ENCODE peak calls at places on chromosome 13, in eight cellular contexts. P is glutamatergic neuron; F is anterior cingulate cortex; H is stimulated activated CD4-positive, alpha-beta T cell treated with anti-CD3 and anti-CD28 coated beads, Interleukin-12 subunit alpha, Interleukin-12 subunit beta, amount 100 ng/mL, for 24 hours; O is mucosa of descending colon; L is astrocyte; Y is midbrain; J is GDM1. Z is an unnamed sample.

GRCh38 chr13:65679240-65679639 is 1550.9 kb downstream of the PCDH9 start:
- DNase-seq in P (no peak), F (no peak), H (no peak), O (no peak), L (peak; percentile 65), Y (no peak), J (no peak), Z (no peak)

GRCh38 chr13:49859568-49859967 is 67.1 kb upstream of the KPNA3 start:
- DNase-seq in P (no peak), F (no peak), H (no peak), O (no peak), L (peak; percentile 96), Y (no peak), J (no peak), Z (no peak)

GRCh38 chr13:45301263-45301662 is 39.7 kb downstream of the TPT1 start:
- DNase-seq in P (no peak), F (no peak), H (no peak), O (no peak), L (no peak), Y (no peak), J (no peak), Z (no peak)

GRCh38 chr13:40878823-40879222 is 89.4 kb downstream of the SLC25A15 start:
- DNase-seq in P (no peak), F (no peak), H (no peak), O (no peak), L (no peak), Y (no peak), J (no peak), Z (no peak)

GRCh38 chr13:38888309-38888708 is 102.3 kb downstream of the STOML3 start:
- DNase-seq in P (no peak), F (no peak), H (no peak), O (no peak), L (peak; percentile 73), Y (no peak), J (no peak), Z (no peak)

GRCh38 chr13:112063309-112063626 is 3.7 kb upstream of the SOX1 start:
- DNase-seq in P (no peak), F (no peak), H (no peak), O (no peak), L (no peak), Y (no peak), J (no peak), Z (no peak)

GRCh38 chr13:32086366-32086765 is 54.8 kb downstream of the FRY start:
- DNase-seq in P (no peak), F (no peak), H (no peak), O (no peak), L (no peak), Y (no peak), J (no peak), Z (peak; percentile 71)

GRCh38 chr13:94411747-94412146 is 67.7 kb downstream of the DCT start:
- DNase-seq in P (no peak), F (no peak), H (no peak), O (no peak), L (no peak), Y (no peak), J (no peak), Z (no peak)

GRCh38 chr13:77980592-77980991 is 62.0 kb upstream of the EDNRB start:
- DNase-seq in P (no peak), F (no peak), H (no peak), O (no peak), L (peak; percentile 75), Y (peak; percentile 8), J (no peak), Z (no peak)

GRCh38 chr13:40438999-40439797 is 227.2 kb downstream of the FOXO1 start:
- DNase-seq in P (no peak), F (no peak), H (peak; percentile 13), O (no peak), L (peak; percentile 20), Y (peak; percentile 19), J (no peak), Z (no peak)

GRCh38 chr13:112333756-112334543 is 42.2 kb upstream of the SPACA7 start:
- DNase-seq in P (no peak), F (no peak), H (no peak), O (no peak), L (no peak), Y (no peak), J (no peak), Z (no peak)

GRCh38 chr13:48563611-48564010 is 30.7 kb upstream of the RCBTB2 start:
- DNase-seq in P (no peak), F (no peak), H (no peak), O (no peak), L (no peak), Y (no peak), J (no peak), Z (no peak)

GRCh38 chr13:50410921-50411712 is 395.9 kb downstream of the KCNRG start:
- DNase-seq in P (no peak), F (no peak), H (no peak), O (no peak), L (peak; percentile 90), Y (no peak), J (no peak), Z (no peak)

GRCh38 chr13:92967923-92968322 is 258.7 kb upstream of the GPC6 start:
- DNase-seq in P (no peak), F (no peak), H (no peak), O (peak; percentile 8), L (no peak), Y (no peak), J (no peak), Z (no peak)

GRCh38 chr13:102798653-102799543 is at the start of the genes BIVM and POGLUT2:
- DNase-seq in P (peak; percentile 92), F (peak; percentile 76), H (peak; percentile 69), O (peak; percentile 92), L (peak; percentile 90), Y (peak; percentile 91), J (peak; percentile 84), Z (peak; percentile 96)

GRCh38 chr13:85509512-85509911 is 289.7 kb downstream of the SLITRK6 start:
- DNase-seq in P (no peak), F (no peak), H (no peak), O (no peak), L (peak; percentile 39), Y (no peak), J (no peak), Z (no peak)

GRCh38 chr13:97279913-97280312 is 57.8 kb downstream of the MBNL2 start:
- DNase-seq in P (no peak), F (no peak), H (no peak), O (no peak), L (peak; percentile 93), Y (no peak), J (no peak), Z (no peak)

GRCh38 chr13:77325371-77325941 is 1.4 kb downstream of the MYCBP2 start:
- DNase-seq in P (no peak), F (no peak), H (no peak), O (no peak), L (no peak), Y (peak; percentile 38), J (no peak), Z (peak; percentile 66)

Z was measured in G401.